ENCODE peak calls at places on chromosomes 7 and 10, in five cellular contexts. Q, M, S, A and P are unnamed samples.

GRCh38 chr7:135459076-135459475 is 50.8 kb downstream of the CNOT4 start:
- DNase-seq in Q (no peak), A (no peak), M (no peak), S (no peak), P (no peak)

GRCh38 chr10:134743-135600 is at the start of gene ZMYND11:
- DNase-seq in Q (peak; percentile 34), S (peak; percentile 58), M (no peak), A (peak; percentile 67), P (no peak)

GRCh38 chr7:1242129-1242572 is 9.5 kb downstream of the UNCX start:
- DNase-seq in S (no peak), A (no peak), M (no peak), Q (no peak), P (no peak)

GRCh38 chr7:130210181-130210935 is 2.7 kb downstream of the SSMEM1 start:
- DNase-seq in M (no peak), Q (no peak), A (no peak), S (no peak), P (peak; percentile 61)

GRCh38 chr10:46293832-46294640 is 7.2 kb downstream of the ANTXRL start:
- DNase-seq in S (no peak), A (no peak), Q (peak; percentile 32), M (no peak), P (no peak)

GRCh38 chr7:18420176-18420575 is 75.4 kb upstream of the HDAC9 start:
- DNase-seq in A (no peak), S (no peak), M (no peak), Q (no peak), P (no peak)

GRCh38 chr7:15684834-15685233 is 1.6 kb downstream of the MEOX2 start:
- DNase-seq in A (no peak), M (no peak), Q (no peak), S (peak; percentile 20), P (no peak)

GRCh38 chr10:76717141-76717540 is 920.5 kb downstream of the KCNMA1 start:
- DNase-seq in Q (no peak), A (peak; percentile 53), S (no peak), M (no peak), P (no peak)

DNA sequence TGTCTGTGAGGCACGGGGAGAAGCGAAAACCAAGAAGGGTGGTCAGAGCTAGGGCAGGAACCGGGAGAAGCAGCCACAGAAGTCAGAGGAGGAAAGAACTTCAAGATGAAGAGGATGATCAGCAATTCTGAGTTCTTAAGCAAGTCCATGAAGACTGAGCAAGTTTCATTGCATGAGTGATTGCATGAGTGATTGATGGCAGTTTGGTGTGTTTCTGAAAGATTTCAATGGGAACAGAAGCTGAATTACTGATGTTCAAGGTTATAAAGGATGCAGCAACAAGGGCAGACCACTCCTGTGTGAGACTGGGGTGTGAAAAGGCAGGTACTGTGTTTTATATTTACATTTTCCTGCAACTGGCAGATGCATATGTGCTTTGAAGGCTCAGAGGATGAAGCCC is 35.4 kb downstream of the CCNY start:
- DNase-seq in S (no peak), A (no peak), M (no peak), Q (no peak), P (no peak)
- H2AK5ac ChIP-seq in S (no peak overlapping the region), A (no peak overlapping the region), M (no peak overlapping the region), Q (no peak overlapping the region), P (no peak overlapping the region)

DNA sequence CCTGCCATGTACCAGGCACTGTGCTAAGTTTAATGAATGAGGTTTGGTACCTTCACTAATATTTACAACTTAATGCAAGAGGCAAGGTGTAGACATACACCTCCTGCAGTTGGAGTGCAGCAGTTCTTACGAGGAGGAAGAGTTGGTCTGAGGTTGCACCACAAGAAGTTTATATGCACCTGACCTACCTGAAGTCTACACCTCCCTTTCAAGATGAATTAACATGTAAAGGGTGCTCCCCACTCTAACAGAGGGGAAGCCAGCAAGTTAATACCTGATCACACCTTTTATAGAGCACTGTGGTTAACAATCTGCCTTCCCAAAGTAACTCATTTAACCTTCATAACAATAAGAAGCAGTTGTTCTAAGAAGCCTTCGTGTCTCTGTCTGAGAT is 120.0 kb downstream of the LYZL1 start:
- DNase-seq in M (no peak), A (no peak), Q (no peak), S (no peak), P (no peak)
- H2BK12ac ChIP-seq in M (no peak overlapping the region), A (no peak overlapping the region), Q (no peak overlapping the region), S (no peak overlapping the region), P (no peak overlapping the region)

GRCh38 chr10:102985811-102986210 is 67.7 kb downstream of the CNNM2 start:
- DNase-seq in A (no peak), S (no peak), M (no peak), Q (no peak), P (no peak)

GRCh38 chr10:102984086-102984485 is 66.0 kb downstream of the CNNM2 start:
- DNase-seq in Q (no peak), S (no peak), M (no peak), A (no peak), P (no peak)

GRCh38 chr10:102988404-102989314 is 70.6 kb downstream of the CNNM2 start:
- DNase-seq in A (peak; percentile 78), Q (no peak), M (no peak), S (no peak), P (peak; percentile 52)
- H3K4me2 ChIP-seq in A (no peak overlapping the region), Q (no peak overlapping the region), M (no peak overlapping the region), S (no peak overlapping the region), P (no peak overlapping the region)

GRCh38 chr7:71563276-71563675 is 431.3 kb downstream of the GALNT17 start:
- DNase-seq in M (no peak), Q (no peak), S (no peak), A (no peak), P (no peak)
- H2AK5ac ChIP-seq in M (no peak overlapping the region), Q (no peak overlapping the region), S (no peak overlapping the region), A (no peak overlapping the region), P (no peak overlapping the region)

GRCh38 chr7:51689547-51689946 is 372.9 kb upstream of the COBL start:
- DNase-seq in A (no peak), Q (no peak), S (no peak), M (no peak), P (no peak)

GRCh38 chr7:51693258-51693657 is 376.6 kb upstream of the COBL start:
- DNase-seq in Q (no peak), M (no peak), A (no peak), S (no peak), P (no peak)
- H2BK12ac ChIP-seq in Q (no peak overlapping the region), M (no peak overlapping the region), A (no peak overlapping the region), S (no peak overlapping the region), P (no peak overlapping the region)

GRCh38 chr7:45402480-45403218 is 171.5 kb upstream of the ADCY1 start:
- DNase-seq in S (no peak), M (no peak), A (no peak), Q (no peak), P (peak; percentile 21)

GRCh38 chr7:45399069-45399468 is 175.1 kb upstream of the ADCY1 start:
- DNase-seq in Q (no peak), M (no peak), A (no peak), S (no peak), P (no peak)

GRCh38 chr7:45401155-45401554 is 173.0 kb upstream of the ADCY1 start:
- DNase-seq in A (no peak), S (no peak), M (no peak), Q (no peak), P (no peak)

GRCh38 chr7:45401851-45402250 is 172.3 kb upstream of the ADCY1 start:
- DNase-seq in S (no peak), M (no peak), Q (no peak), A (no peak), P (no peak)

GRCh38 chr7:45400680-45401079 is 173.5 kb upstream of the ADCY1 start:
- DNase-seq in M (no peak), S (no peak), Q (no peak), A (no peak), P (no peak)
- H3K4me2 ChIP-seq in M (no peak overlapping the region), S (no peak overlapping the region), Q (no peak overlapping the region), A (no peak overlapping the region), P (no peak overlapping the region)

GRCh38 chr10:50968386-50969091 is 83.1 kb upstream of the A1CF start:
- DNase-seq in M (no peak), A (no peak), Q (no peak), S (no peak), P (no peak)
- H2AK5ac ChIP-seq in M (no peak overlapping the region), A (no peak overlapping the region), Q (no peak overlapping the region), S (no peak overlapping the region), P (no peak overlapping the region)

GRCh38 chr7:133950856-133951255 is 176.3 kb upstream of the LRGUK start:
- DNase-seq in M (no peak), A (no peak), Q (peak; percentile 55), S (no peak), P (no peak)

GRCh38 chr7:133947458-133948044 is 179.6 kb upstream of the LRGUK start:
- DNase-seq in M (no peak), Q (no peak), S (no peak), A (no peak), P (no peak)

GRCh38 chr7:133945497-133945896 is 181.6 kb upstream of the LRGUK start:
- DNase-seq in M (no peak), S (no peak), Q (no peak), A (no peak), P (peak; percentile 99)

GRCh38 chr7:133948588-133948987 is 178.6 kb upstream of the LRGUK start:
- DNase-seq in S (no peak), Q (no peak), A (no peak), M (no peak), P (no peak)
- H2BK12ac ChIP-seq in S (no peak overlapping the region), Q (no peak overlapping the region), A (no peak overlapping the region), M (no peak overlapping the region), P (no peak overlapping the region)